ENCODE peak calls at places on chromosomes 5 and 9, in ten cellular contexts. T is uterus, G is psoas muscle, V is lung, M is heart right ventricle, I is suprapubic skin, P is lower lobe of right lung, Q is pancreas, H is IMR-90, X is breast epithelium. C is an unnamed sample.

GRCh38 chr5:15387931-15388330 is 112.0 kb upstream of the FBXL7 start:
- DNase-seq in P (no peak), H (no peak), Q (no peak), V (no peak), G (no peak), T (no peak), I (no peak), M (no peak), X (no peak), C (no peak)

GRCh38 chr9:124348363-124348762 is 66.9 kb downstream of the PSMB7 start:
- DNase-seq in T (no peak), H (no peak), M (no peak), G (no peak), P (no peak), I (peak; percentile 31), X (no peak), Q (no peak), V (no peak), C (peak; percentile 29)

GRCh38 chr9:69857131-69857530 is 36.5 kb downstream of the CFAP95 start:
- DNase-seq in V (no peak), Q (no peak), P (no peak), H (peak; percentile 76), T (no peak), G (no peak), M (no peak), X (no peak), I (no peak), C (no peak)

GRCh38 chr5:79829260-79829659 is 139.6 kb downstream of the CMYA5 start:
- DNase-seq in V (no peak), X (no peak), I (no peak), G (no peak), P (no peak), Q (no peak), M (no peak), T (no peak), H (no peak), C (no peak)

GRCh38 chr9:134852906-134853654 is 27.5 kb upstream of the FCN2 start:
- DNase-seq in X (peak; percentile 12), I (no peak), P (no peak), M (no peak), T (no peak), G (no peak), H (no peak), Q (no peak), V (no peak), C (peak; percentile 7)

GRCh38 chr5:20229286-20230005 is 241.4 kb upstream of the CDH18 start:
- DNase-seq in X (no peak), P (no peak), H (no peak), I (no peak), G (no peak), M (no peak), Q (no peak), T (no peak), V (no peak), C (no peak)

GRCh38 chr5:86617756-86618577 is at the start of gene COX7C:
- DNase-seq in M (peak; percentile 76), I (peak; percentile 94), G (peak; percentile 90), P (peak; percentile 90), Q (peak; percentile 83), V (peak; percentile 95), H (peak; percentile 95), T (peak; percentile 96), X (peak; percentile 84), C (peak; percentile 92)

GRCh38 chr5:68251386-68251785 is 35.8 kb downstream of the PIK3R1 start:
- DNase-seq in P (no peak), T (peak; percentile 68), X (no peak), Q (no peak), M (no peak), H (peak; percentile 31), V (no peak), I (no peak), G (no peak), C (no peak)

GRCh38 chr9:76789850-76790249 is 25.6 kb downstream of the PCA3 start:
- DNase-seq in I (no peak), H (no peak), P (no peak), X (no peak), V (no peak), Q (no peak), T (no peak), G (no peak), M (no peak), C (no peak)

GRCh38 chr5:2125901-2126265 is 243.2 kb upstream of the IRX4 start:
- DNase-seq in H (no peak), X (no peak), T (no peak), V (no peak), Q (no peak), P (no peak), M (no peak), I (no peak), G (no peak), C (no peak)

GRCh38 chr5:168596927-168597326 is 17.8 kb upstream of the PANK3 start:
- DNase-seq in Q (no peak), T (no peak), H (no peak), X (no peak), I (no peak), M (no peak), G (no peak), V (no peak), P (no peak), C (no peak)
- H3K36me3 ChIP-seq in Q (no peaks in the 10 kb centered on the region), T (no peaks in the 10 kb centered on the region), H (no peaks in the 10 kb centered on the region), X (no peaks in the 10 kb centered on the region), I (no peaks in the 10 kb centered on the region), M (no peaks in the 10 kb centered on the region), G (no peaks in the 10 kb centered on the region), V (no peaks in the 10 kb centered on the region), P (no peaks in the 10 kb centered on the region), C (no peaks in the 10 kb centered on the region)

DNA sequence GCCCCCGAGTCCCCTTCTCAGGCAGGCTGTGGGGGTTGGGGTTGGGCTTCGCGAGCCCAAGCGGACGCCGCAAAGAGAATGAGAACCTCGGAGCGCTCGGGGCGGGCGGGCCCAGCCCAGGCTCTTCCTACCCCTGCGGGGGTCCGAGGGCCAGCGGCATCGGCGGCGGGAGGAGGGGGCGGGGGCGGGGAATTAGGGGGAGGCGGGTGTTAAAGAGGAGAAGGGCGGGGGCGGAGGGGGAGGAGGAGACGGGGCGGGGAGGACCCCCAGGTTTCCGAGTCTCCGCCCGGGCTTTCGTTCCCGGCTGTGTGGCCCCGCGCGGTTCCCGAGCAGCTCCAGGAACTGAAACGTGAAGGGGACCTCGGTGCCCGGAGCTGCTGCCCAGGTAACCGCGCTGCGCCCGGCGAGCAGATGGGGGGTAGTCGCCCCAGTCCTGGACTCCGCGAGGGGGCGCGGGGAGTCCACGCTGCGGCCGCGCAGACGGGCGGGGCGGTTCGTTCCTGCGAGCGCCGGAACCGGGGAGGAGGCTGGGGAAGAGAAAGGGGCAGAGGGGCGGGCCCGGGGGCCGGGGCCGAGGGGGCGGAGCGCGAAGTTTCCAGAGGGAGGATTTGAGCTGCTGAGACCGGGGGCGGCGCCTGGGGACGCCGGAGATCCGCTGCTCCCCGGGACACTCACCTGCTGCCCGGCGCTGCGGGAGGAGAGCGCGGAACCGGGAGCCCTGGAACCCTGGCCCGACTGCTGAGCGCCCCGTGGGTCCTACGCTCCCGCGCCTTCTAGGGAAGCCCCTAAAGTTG is 38.4 kb upstream of the PLEKHG4B start:
- DNase-seq in P (no peak), Q (peak; percentile 79), I (no peak), V (peak; percentile 34), H (peak; percentile 8), G (no peak), M (no peak), T (no peak), X (no peak), C (no peak)
- TF ChIP-seq CTCF in P (no peak), Q (no peak), I (no peak), V (no peak), H (no peak), G (no peak), M (no peak), T (no peak), X (no peak), C (no peak)

GRCh38 chr5:73380710-73381586 is 67.6 kb downstream of the FOXD1 start:
- DNase-seq in M (no peak), G (no peak), V (no peak), Q (no peak), H (no peak), X (no peak), I (no peak), T (no peak), P (no peak), C (no peak)

GRCh38 chr5:73379435-73379834 is 69.1 kb downstream of the FOXD1 start:
- DNase-seq in T (no peak), X (no peak), I (no peak), P (no peak), Q (no peak), G (no peak), V (no peak), H (no peak), M (no peak), C (no peak)

GRCh38 chr5:73381587-73382411 is 66.8 kb downstream of the FOXD1 start:
- DNase-seq in M (no peak), I (no peak), T (no peak), V (no peak), H (no peak), Q (peak; percentile 45), G (peak; percentile 41), X (no peak), P (no peak), C (no peak)

GRCh38 chr5:73378765-73379164 is 69.8 kb downstream of the FOXD1 start:
- DNase-seq in V (no peak), M (no peak), T (no peak), G (no peak), Q (no peak), H (no peak), X (no peak), I (no peak), P (no peak), C (no peak)

GRCh38 chr5:73380052-73380451 is 68.5 kb downstream of the FOXD1 start:
- DNase-seq in Q (no peak), M (no peak), H (no peak), T (no peak), I (no peak), V (no peak), G (no peak), P (no peak), X (no peak), C (no peak)
- H3K27me3 ChIP-seq in Q (peaks cover 25% of the 10 kb centered on the region), M (peaks cover 99% of the 10 kb centered on the region), H (no peaks in the 10 kb centered on the region), T (peaks cover 7% of the 10 kb centered on the region), I (peaks cover 62% of the 10 kb centered on the region), V (peaks cover 18% of the 10 kb centered on the region), G (peaks cover 12% of the 10 kb centered on the region), P (peaks cover 80% of the 10 kb centered on the region), X (peaks cover 59% of the 10 kb centered on the region), C (peaks cover 33% of the 10 kb centered on the region)

GRCh38 chr9:136568288-136569081 is 22.6 kb upstream of the NOTCH1 start:
- DNase-seq in Q (peak; percentile 76), P (no peak), X (no peak), V (no peak), G (no peak), I (no peak), H (no peak), T (no peak), M (peak; percentile 68), C (peak; percentile 82)

GRCh38 chr9:136566553-136566895 is 20.7 kb upstream of the NOTCH1 start:
- DNase-seq in H (no peak), P (no peak), M (peak; percentile 21), G (no peak), X (no peak), T (no peak), I (no peak), Q (peak; percentile 78), V (no peak), C (no peak)

GRCh38 chr9:136567651-136568287 is 21.9 kb upstream of the NOTCH1 start:
- DNase-seq in T (peak; percentile 86), V (peak; percentile 55), H (peak; percentile 81), Q (peak; percentile 82), I (no peak), X (peak; percentile 71), P (no peak), G (peak; percentile 78), M (peak; percentile 73), C (peak; percentile 76)

GRCh38 chr9:136565722-136566552 is 20.1 kb upstream of the NOTCH1 start:
- DNase-seq in Q (peak; percentile 73), T (no peak), X (no peak), G (peak; percentile 50), V (no peak), I (no peak), P (no peak), H (no peak), M (peak; percentile 25), C (no peak)

GRCh38 chr9:136566899-136567298 is 21.1 kb upstream of the NOTCH1 start:
- DNase-seq in X (no peak), Q (no peak), H (no peak), V (no peak), G (peak; percentile 82), T (peak; percentile 78), P (no peak), I (no peak), M (peak; percentile 76), C (peak; percentile 65)
- H3K36me3 ChIP-seq in X (no peaks in the 10 kb centered on the region), Q (no peaks in the 10 kb centered on the region), H (no peaks in the 10 kb centered on the region), V (no peaks in the 10 kb centered on the region), G (no peaks in the 10 kb centered on the region), T (no peaks in the 10 kb centered on the region), P (no peaks in the 10 kb centered on the region), I (no peaks in the 10 kb centered on the region), M (no peaks in the 10 kb centered on the region), C (no peaks in the 10 kb centered on the region)